ENCODE peak calls at places on chromosome 18, in five cellular contexts. W, Q, Y, N and H are unnamed samples.

GRCh38 chr18:44668280-44668975 is 12.3 kb upstream of the SETBP1 start:
- DNase-seq in Q (no peak), N (no peak), W (no peak), Y (no peak), H (no peak)

GRCh38 chr18:59517446-59518171 is 158.5 kb upstream of the LMAN1 start:
- DNase-seq in W (no peak), Y (peak), Q (peak), N (no peak), H (no peak)

GRCh38 chr18:42296723-42297122 is 341.7 kb downstream of the PIK3C3 start:
- DNase-seq in W (no peak), Q (no peak), N (no peak), Y (no peak), H (no peak)

GRCh38 chr18:3541549-3542386 is 91.8 kb downstream of the TGIF1 start:
- DNase-seq in Q (peak), W (no peak), N (no peak), Y (no peak), H (no peak)

GRCh38 chr18:6207941-6208340 is 206.8 kb downstream of the L3MBTL4 start:
- DNase-seq in W (no peak), Q (no peak), N (no peak), Y (no peak), H (no peak)

GRCh38 chr18:76827205-76827885 is 5.0 kb downstream of the ZNF236 start:
- DNase-seq in Y (no peak), Q (no peak), W (no peak), N (no peak), H (no peak)

GRCh38 chr18:75048776-75049454 is 160.0 kb downstream of the PTGR3 start:
- DNase-seq in W (no peak), Q (no peak), Y (no peak), N (no peak), H (no peak)

GRCh38 chr18:7273301-7273911 is 42.5 kb downstream of the LRRC30 start:
- DNase-seq in N (no peak), Q (no peak), Y (no peak), W (no peak), H (no peak)

GRCh38 chr18:75154997-75155396 is 53.9 kb downstream of the PTGR3 start:
- DNase-seq in Y (no peak), Q (no peak), W (no peak), N (no peak), H (no peak)

GRCh38 chr18:79797518-79798345 is at the start of gene KCNG2:
- DNase-seq in Y (peak), N (no peak), W (peak), Q (no peak), H (no peak)

GRCh38 chr18:3147935-3148554 is 71.7 kb downstream of the MYOM1 start:
- DNase-seq in N (no peak), W (no peak), Q (no peak), Y (no peak), H (no peak)

GRCh38 chr18:76467371-76468190 is 27.5 kb downstream of the ZNF516 start:
- DNase-seq in N (no peak), Y (peak), W (no peak), Q (no peak), H (no peak)

GRCh38 chr18:52339891-52340371 is at the start of gene DCC:
- DNase-seq in N (no peak), Q (peak), W (peak), Y (peak), H (no peak)

GRCh38 chr18:26919656-26920055 is 54.1 kb upstream of the AQP4 start:
- DNase-seq in N (no peak), Y (no peak), Q (peak), W (peak), H (no peak)

GRCh38 chr18:46271488-46271887 is 167.3 kb downstream of the HAUS1 start:
- DNase-seq in W (no peak), N (no peak), Q (no peak), Y (no peak), H (no peak)

GRCh38 chr18:32730068-32730467 is 42.8 kb downstream of the KLHL14 start:
- DNase-seq in Y (no peak), N (no peak), Q (no peak), W (no peak), H (no peak)

GRCh38 chr18:75203456-75204261 is 5.3 kb downstream of the PTGR3 start:
- DNase-seq in N (no peak), Y (no peak), W (no peak), Q (no peak), H (no peak)

GRCh38 chr18:11251891-11252270 is 102.5 kb upstream of the PIEZO2 start:
- DNase-seq in W (no peak), Q (no peak), Y (no peak), N (no peak), H (no peak)

GRCh38 chr18:70234667-70235459 is 29.4 kb upstream of the RTTN start:
- DNase-seq in Q (no peak), W (peak), Y (no peak), N (no peak), H (no peak)

GRCh38 chr18:48663931-48664847 is 125.4 kb downstream of the CTIF start:
- DNase-seq in Q (peak), W (peak), N (peak), Y (peak), H (peak)

GRCh38 chr18:47422524-47422923 is 171.1 kb upstream of the SKOR2 start:
- DNase-seq in Y (no peak), N (no peak), W (no peak), Q (no peak), H (no peak)

GRCh38 chr18:45554070-45554767 is 61.1 kb upstream of the SLC14A2 start:
- DNase-seq in W (no peak), Q (no peak), Y (no peak), N (no peak), H (no peak)

GRCh38 chr18:76993573-76993972 is 139.0 kb downstream of the MBP start:
- DNase-seq in N (no peak), W (no peak), Q (no peak), Y (no peak), H (no peak)

GRCh38 chr18:74497778-74498177 is 1.6 kb downstream of the CNDP2 start:
- DNase-seq in W (no peak), Q (no peak), N (no peak), Y (no peak), H (no peak)

GRCh38 chr18:47284691-47285370 is 33.4 kb upstream of the SKOR2 start:
- DNase-seq in N (no peak), Q (no peak), Y (no peak), W (no peak), H (no peak)

GRCh38 chr18:23918395-23919032 is 96.0 kb upstream of the TTC39C start:
- DNase-seq in Q (peak), N (peak), Y (peak), W (peak), H (peak)

GRCh38 chr18:2976218-2976617 is 36.7 kb downstream of the LPIN2 start:
- DNase-seq in W (no peak), N (no peak), Q (no peak), Y (no peak), H (no peak)

GRCh38 chr18:6811816-6812215 is 82.3 kb downstream of the ARHGAP28 start:
- DNase-seq in N (no peak), W (no peak), Y (no peak), Q (no peak), H (no peak)

GRCh38 chr18:9105420-9105819 is 2.9 kb downstream of the NDUFV2 start:
- DNase-seq in N (no peak), Q (no peak), W (no peak), Y (no peak), H (no peak)

GRCh38 chr18:54119524-54120019 is 104.9 kb downstream of the MBD2 start:
- DNase-seq in Q (peak), N (no peak), W (peak), Y (peak), H (no peak)

GRCh38 chr18:79868811-79869541 is 71.2 kb downstream of the KCNG2 start:
- DNase-seq in Q (no peak), Y (no peak), N (no peak), W (no peak), H (no peak)

GRCh38 chr18:41504316-41504715 is 450.7 kb upstream of the PIK3C3 start:
- DNase-seq in N (no peak), Q (no peak), W (no peak), Y (no peak), H (no peak)